ENCODE peak calls at places on chromosome 14, in four cellular contexts. One of them, this sample, is unnamed.

GRCh38 chr14:53461823-53462222 is 308.7 kb upstream of the DDHD1 start:
- DNase-seq in IMR-90: no peak
- DNase-seq in progenitor cell of endocrine pancreas: no peak
- DNase-seq in tibial artery: no peak
- DNase-seq in this sample: no peak

GRCh38 chr14:35286707-35287106 is 5.5 kb upstream of the PSMA6 start:
- DNase-seq in IMR-90: no peak
- DNase-seq in tibial artery: no peak
- DNase-seq in progenitor cell of endocrine pancreas: no peak
- DNase-seq in this sample: no peak

GRCh38 chr14:61573748-61574513 is 121.4 kb upstream of the HIF1A start:
- DNase-seq in tibial artery: no peak
- DNase-seq in IMR-90: peak
- DNase-seq in progenitor cell of endocrine pancreas: no peak
- DNase-seq in this sample: no peak

GRCh38 chr14:102138535-102138934 is 1.2 kb upstream of the WDR20 start:
- DNase-seq in IMR-90: no peak
- DNase-seq in tibial artery: no peak
- DNase-seq in progenitor cell of endocrine pancreas: no peak
- DNase-seq in this sample: no peak

GRCh38 chr14:97177016-97177415 is 379.8 kb downstream of the VRK1 start:
- DNase-seq in IMR-90: no peak
- DNase-seq in tibial artery: no peak
- DNase-seq in progenitor cell of endocrine pancreas: no peak
- DNase-seq in this sample: no peak

GRCh38 chr14:75101491-75101890 is 25.4 kb downstream of the NEK9 start:
- DNase-seq in progenitor cell of endocrine pancreas: no peak
- DNase-seq in IMR-90: no peak
- DNase-seq in tibial artery: no peak
- DNase-seq in this sample: no peak

GRCh38 chr14:56004807-56005579 is 113.2 kb upstream of the PELI2 start:
- DNase-seq in IMR-90: peak
- DNase-seq in tibial artery: no peak
- DNase-seq in progenitor cell of endocrine pancreas: no peak
- DNase-seq in this sample: no peak

GRCh38 chr14:101008631-101009336 is 105.3 kb upstream of the RTL1 start:
- DNase-seq in IMR-90: peak
- DNase-seq in tibial artery: no peak
- DNase-seq in progenitor cell of endocrine pancreas: no peak
- DNase-seq in this sample: no peak

GRCh38 chr14:80055912-80056801 is 155.1 kb downstream of the DIO2 start:
- DNase-seq in progenitor cell of endocrine pancreas: peak
- DNase-seq in tibial artery: peak
- DNase-seq in IMR-90: peak
- DNase-seq in this sample: no peak
- TF ChIP-seq CTCF in progenitor cell of endocrine pancreas: peak
- TF ChIP-seq CTCF in tibial artery: peak
- TF ChIP-seq CTCF in IMR-90: peak
- TF ChIP-seq CTCF in this sample: no peak

GRCh38 chr14:95452890-95453712 is 63.3 kb downstream of the SYNE3 start:
- DNase-seq in tibial artery: no peak
- DNase-seq in progenitor cell of endocrine pancreas: no peak
- DNase-seq in IMR-90: no peak
- DNase-seq in this sample: no peak

GRCh38 chr14:95449131-95449530 is 67.3 kb downstream of the SYNE3 start:
- DNase-seq in IMR-90: no peak
- DNase-seq in progenitor cell of endocrine pancreas: no peak
- DNase-seq in tibial artery: no peak
- DNase-seq in this sample: no peak

GRCh38 chr14:95453713-95453980 is 62.8 kb downstream of the SYNE3 start:
- DNase-seq in progenitor cell of endocrine pancreas: no peak
- DNase-seq in IMR-90: no peak
- DNase-seq in tibial artery: no peak
- DNase-seq in this sample: no peak

GRCh38 chr14:95455246-95455645 is 61.2 kb downstream of the SYNE3 start:
- DNase-seq in progenitor cell of endocrine pancreas: no peak
- DNase-seq in IMR-90: no peak
- DNase-seq in tibial artery: no peak
- DNase-seq in this sample: no peak

GRCh38 chr14:95452176-95452889 is 64.1 kb downstream of the SYNE3 start:
- DNase-seq in tibial artery: no peak
- DNase-seq in IMR-90: no peak
- DNase-seq in progenitor cell of endocrine pancreas: no peak
- DNase-seq in this sample: no peak
- TF ChIP-seq CTCF in tibial artery: peak
- TF ChIP-seq CTCF in IMR-90: peak
- TF ChIP-seq CTCF in progenitor cell of endocrine pancreas: peak
- TF ChIP-seq CTCF in this sample: no peak

GRCh38 chr14:51353901-51354300 is 113.9 kb downstream of the TMX1 start:
- DNase-seq in progenitor cell of endocrine pancreas: no peak
- DNase-seq in tibial artery: no peak
- DNase-seq in IMR-90: no peak
- DNase-seq in this sample: no peak

GRCh38 chr14:51357250-51357649 is 117.2 kb downstream of the TMX1 start:
- DNase-seq in progenitor cell of endocrine pancreas: no peak
- DNase-seq in tibial artery: no peak
- DNase-seq in IMR-90: peak
- DNase-seq in this sample: no peak

GRCh38 chr14:51360592-51360991 is 120.5 kb downstream of the TMX1 start:
- DNase-seq in IMR-90: no peak
- DNase-seq in tibial artery: no peak
- DNase-seq in progenitor cell of endocrine pancreas: no peak
- DNase-seq in this sample: no peak

GRCh38 chr14:51354846-51355245 is 114.8 kb downstream of the TMX1 start:
- DNase-seq in progenitor cell of endocrine pancreas: no peak
- DNase-seq in tibial artery: no peak
- DNase-seq in IMR-90: no peak
- DNase-seq in this sample: no peak

DNA sequence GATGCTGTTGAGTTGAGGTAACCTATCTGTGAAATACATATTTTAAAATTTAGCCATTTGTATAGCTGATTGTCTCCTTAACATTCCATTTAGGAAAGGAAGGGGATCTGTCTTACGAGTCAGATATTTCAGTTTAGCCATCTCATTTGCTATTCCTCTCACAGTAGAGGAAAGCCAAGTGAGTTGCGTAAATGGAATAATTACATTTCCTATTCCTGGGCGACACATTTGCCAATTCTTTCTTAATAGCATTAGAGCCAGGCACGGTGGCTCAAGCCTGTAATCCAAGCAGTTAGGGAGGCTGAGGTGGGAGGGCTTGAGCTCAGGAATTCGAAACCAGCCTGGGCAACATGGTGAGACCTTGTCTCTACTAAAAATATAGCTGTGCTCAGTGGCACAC is 116.3 kb downstream of the TMX1 start:
- DNase-seq in IMR-90: no peak
- DNase-seq in tibial artery: no peak
- DNase-seq in progenitor cell of endocrine pancreas: no peak
- DNase-seq in this sample: no peak
- TF ChIP-seq CTCF in IMR-90: no peak
- TF ChIP-seq CTCF in tibial artery: no peak
- TF ChIP-seq CTCF in progenitor cell of endocrine pancreas: no peak
- TF ChIP-seq CTCF in this sample: no peak

DNA sequence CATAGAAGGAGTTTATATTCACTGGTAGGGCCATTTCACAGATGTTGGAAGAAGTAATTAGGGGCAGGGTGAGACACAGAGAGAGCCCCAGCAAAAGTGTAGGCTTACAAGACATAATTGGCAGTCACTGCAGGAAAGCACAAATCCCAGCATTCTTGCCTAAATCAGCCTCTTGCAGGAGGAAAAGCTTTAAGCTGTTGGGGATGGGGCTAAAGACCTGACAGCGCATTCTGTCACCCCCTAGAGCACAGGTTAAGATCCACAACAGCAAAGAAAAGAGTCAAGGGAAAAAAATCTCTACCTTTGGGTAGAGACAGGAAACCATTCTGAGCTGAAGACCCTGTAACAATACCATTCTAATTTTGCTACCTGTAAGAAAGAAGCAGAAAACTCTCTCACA is 409.0 kb downstream of the DAD1 start:
- DNase-seq in tibial artery: no peak
- DNase-seq in IMR-90: no peak
- DNase-seq in progenitor cell of endocrine pancreas: no peak
- DNase-seq in this sample: no peak
- TF ChIP-seq CTCF in tibial artery: no peak
- TF ChIP-seq CTCF in IMR-90: no peak
- TF ChIP-seq CTCF in progenitor cell of endocrine pancreas: no peak
- TF ChIP-seq CTCF in this sample: no peak

GRCh38 chr14:104723651-104724406 is at the start of gene ADSS1:
- DNase-seq in progenitor cell of endocrine pancreas: no peak
- DNase-seq in tibial artery: peak
- DNase-seq in IMR-90: no peak
- DNase-seq in this sample: no peak

GRCh38 chr14:104724407-104724980 is 465 bp downstream of the ADSS1 start:
- DNase-seq in tibial artery: peak
- DNase-seq in progenitor cell of endocrine pancreas: no peak
- DNase-seq in IMR-90: no peak
- DNase-seq in this sample: no peak

GRCh38 chr14:104726600-104727451 is 2.8 kb downstream of the ADSS1 start:
- DNase-seq in progenitor cell of endocrine pancreas: no peak
- DNase-seq in tibial artery: no peak
- DNase-seq in IMR-90: no peak
- DNase-seq in this sample: no peak

GRCh38 chr14:104725772-104726548 is 1.9 kb downstream of the ADSS1 start:
- DNase-seq in progenitor cell of endocrine pancreas: no peak
- DNase-seq in tibial artery: peak
- DNase-seq in IMR-90: no peak
- DNase-seq in this sample: no peak

GRCh38 chr14:104724981-104725771 is 1.1 kb downstream of the ADSS1 start:
- DNase-seq in tibial artery: peak
- DNase-seq in IMR-90: no peak
- DNase-seq in progenitor cell of endocrine pancreas: no peak
- DNase-seq in this sample: no peak
- TF ChIP-seq CTCF in tibial artery: peak
- TF ChIP-seq CTCF in IMR-90: peak
- TF ChIP-seq CTCF in progenitor cell of endocrine pancreas: no peak
- TF ChIP-seq CTCF in this sample: no peak

DNA sequence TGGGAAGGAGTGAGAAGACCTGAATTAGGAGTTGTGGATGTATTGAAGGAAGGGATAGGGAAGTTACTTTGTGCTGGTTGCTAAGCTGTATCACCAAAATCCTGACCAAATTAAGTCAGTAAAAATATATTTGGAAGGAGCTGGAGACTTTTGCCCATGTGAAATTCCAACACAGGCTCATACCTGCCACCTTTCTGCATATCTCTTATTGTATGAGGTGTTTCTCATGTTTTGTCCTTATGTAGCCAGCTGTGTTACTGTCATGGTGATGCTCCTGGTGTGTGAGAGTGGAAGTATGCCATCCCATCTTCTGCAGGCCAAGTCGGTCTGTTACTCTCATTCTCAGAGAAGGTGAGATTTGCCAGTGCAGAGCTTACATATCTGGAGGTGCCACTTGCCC is 29.4 kb upstream of the RNU6-8 start:
- DNase-seq in tibial artery: no peak
- DNase-seq in IMR-90: no peak
- DNase-seq in progenitor cell of endocrine pancreas: no peak
- DNase-seq in this sample: no peak
- TF ChIP-seq CTCF in tibial artery: no peak
- TF ChIP-seq CTCF in IMR-90: no peak
- TF ChIP-seq CTCF in progenitor cell of endocrine pancreas: no peak
- TF ChIP-seq CTCF in this sample: no peak

DNA sequence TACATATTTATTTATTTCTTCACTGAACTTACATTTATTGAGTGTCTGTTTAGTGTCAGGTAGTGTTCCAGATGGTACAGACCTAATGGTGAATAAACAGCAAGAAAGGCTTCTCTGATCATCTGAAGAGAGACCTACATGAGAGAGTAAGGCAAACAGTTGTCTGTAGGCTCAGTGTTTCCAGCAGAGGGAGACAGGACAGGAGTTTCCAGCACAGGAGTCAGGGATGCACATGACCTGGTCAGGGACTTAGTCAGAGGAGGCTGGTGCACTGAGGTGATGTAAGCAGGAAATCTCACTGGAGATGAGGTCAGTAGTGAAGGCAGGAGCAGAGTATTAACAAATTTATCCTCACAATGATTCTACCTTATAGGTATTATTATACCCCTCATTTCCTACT is 233.2 kb downstream of the MDGA2 start:
- DNase-seq in tibial artery: no peak
- DNase-seq in IMR-90: no peak
- DNase-seq in progenitor cell of endocrine pancreas: peak
- DNase-seq in this sample: no peak
- TF ChIP-seq CTCF in tibial artery: no peak
- TF ChIP-seq CTCF in IMR-90: no peak
- TF ChIP-seq CTCF in progenitor cell of endocrine pancreas: peak
- TF ChIP-seq CTCF in this sample: no peak

DNA sequence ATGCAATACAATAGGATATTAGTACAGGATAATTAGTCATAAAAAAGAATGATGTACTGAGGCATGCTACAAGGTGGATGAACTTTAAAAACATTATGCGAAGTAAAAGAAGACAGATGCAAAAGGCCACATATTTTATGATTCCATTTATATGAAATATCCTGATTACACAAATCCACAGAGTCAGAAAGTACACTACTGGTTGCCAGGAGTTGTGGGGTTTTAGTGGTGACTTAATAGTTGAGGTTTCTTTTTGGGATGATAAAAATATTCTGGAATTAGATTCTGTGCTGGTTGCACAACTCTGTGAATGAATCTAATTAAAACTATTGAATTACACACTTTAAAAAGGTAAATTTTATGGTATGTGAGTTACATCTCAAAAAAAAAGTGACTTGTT is 12.5 kb downstream of the TRIM9 start:
- DNase-seq in tibial artery: no peak
- DNase-seq in IMR-90: no peak
- DNase-seq in progenitor cell of endocrine pancreas: no peak
- DNase-seq in this sample: no peak
- TF ChIP-seq CTCF in tibial artery: no peak
- TF ChIP-seq CTCF in IMR-90: no peak
- TF ChIP-seq CTCF in progenitor cell of endocrine pancreas: no peak
- TF ChIP-seq CTCF in this sample: no peak

This sample was measured in omental fat pad.